ENCODE peak calls at places on chromosomes 1 and 21, in seven cellular contexts. M is RWPE2, N is BE2C, I is heart right ventricle, A is K562, W is Panc1, Q is colonic mucosa. U is an unnamed sample.

GRCh38 chr1:55067022-55067781 is 27.9 kb downstream of the PCSK9 start:
- DNase-seq in M (no peak), N (no peak), I (peak; percentile 74), A (no peak), W (no peak), Q (no peak), U (no peak)

GRCh38 chr1:115656461-115657077 is 14.8 kb downstream of the VANGL1 start:
- DNase-seq in M (no peak), N (no peak), I (no peak), A (no peak), W (no peak), Q (no peak), U (no peak)

GRCh38 chr1:174953657-174954435 is 45.9 kb upstream of the CACYBP start:
- DNase-seq in M (no peak), N (no peak), I (no peak), A (no peak), W (no peak), Q (peak; percentile 70), U (no peak)

GRCh38 chr1:66563094-66563800 is 29.3 kb downstream of the SGIP1 start:
- DNase-seq in M (no peak), N (no peak), I (no peak), A (no peak), W (peak; percentile 95), Q (no peak), U (no peak)

GRCh38 chr1:6794164-6794563 is 8.9 kb downstream of the CAMTA1 start:
- DNase-seq in M (no peak), N (no peak), I (no peak), A (no peak), W (no peak), Q (no peak), U (no peak)

GRCh38 chr1:204975568-204976235 is 67.3 kb upstream of the CNTN2 start:
- DNase-seq in M (no peak), N (peak; percentile 74), I (no peak), A (peak; percentile 86), W (peak; percentile 33), Q (peak; percentile 56), U (peak; percentile 49)

GRCh38 chr1:235290740-235291502 is 37.1 kb downstream of the ARID4B start:
- DNase-seq in M (no peak), N (no peak), I (no peak), A (no peak), W (no peak), Q (no peak), U (no peak)

GRCh38 chr1:31299365-31299764 is 2.5 kb downstream of the ZCCHC17 start:
- DNase-seq in M (no peak), N (no peak), I (no peak), A (no peak), W (no peak), Q (no peak), U (no peak)

GRCh38 chr1:38958967-38959366 is 17.3 kb upstream of the RHBDL2 start:
- DNase-seq in M (no peak), N (no peak), I (no peak), A (peak; percentile 40), W (no peak), Q (no peak), U (no peak)

GRCh38 chr1:118116909-118117308 is 68.1 kb downstream of the SPAG17 start:
- DNase-seq in M (no peak), N (no peak), I (no peak), A (no peak), W (no peak), Q (no peak), U (no peak)

GRCh38 chr1:21663951-21664805 is 5.0 kb downstream of the RAP1GAP start:
- DNase-seq in M (no peak), N (no peak), I (no peak), A (peak; percentile 40), W (no peak), Q (no peak), U (no peak)

GRCh38 chr1:31891280-31891679 is 46.9 kb downstream of the PTP4A2 start:
- DNase-seq in M (no peak), N (no peak), I (no peak), A (no peak), W (no peak), Q (no peak), U (no peak)

GRCh38 chr1:211739671-211740411 is 64.4 kb upstream of the NEK2 start:
- DNase-seq in M (no peak), N (no peak), I (no peak), A (no peak), W (no peak), Q (no peak), U (no peak)

GRCh38 chr1:178962853-178963810 is 62.6 kb upstream of the FAM20B start:
- DNase-seq in M (no peak), N (no peak), I (no peak), A (no peak), W (no peak), Q (no peak), U (no peak)

GRCh38 chr1:244435562-244436205 is 16.0 kb downstream of the ADSS2 start:
- DNase-seq in M (no peak), N (no peak), I (no peak), A (no peak), W (no peak), Q (no peak), U (no peak)

GRCh38 chr1:14567056-14567455 is 31.4 kb upstream of the KAZN start:
- DNase-seq in M (no peak), N (no peak), I (no peak), A (no peak), W (no peak), Q (no peak), U (no peak)

GRCh38 chr1:14926818-14927555 is 226.6 kb upstream of the TMEM51 start:
- DNase-seq in M (no peak), N (no peak), I (no peak), A (no peak), W (no peak), Q (no peak), U (no peak)

GRCh38 chr21:20220586-20220985 is 777.6 kb upstream of the NCAM2 start:
- DNase-seq in M (no peak), N (no peak), I (no peak), A (no peak), W (no peak), Q (no peak), U (no peak)

GRCh38 chr1:165444897-165445370 is at the start of gene RXRG:
- DNase-seq in M (no peak), N (peak; percentile 31), I (peak; percentile 64), A (no peak), W (no peak), Q (no peak), U (peak; percentile 43)

GRCh38 chr1:22930235-22930912 is 42.3 kb downstream of the LACTBL1 start:
- DNase-seq in M (peak; percentile 63), N (peak; percentile 72), I (peak; percentile 48), A (peak; percentile 90), W (no peak), Q (peak; percentile 52), U (no peak)

GRCh38 chr1:175893192-175893591 is 149.8 kb upstream of the TNR start:
- DNase-seq in M (no peak), N (no peak), I (no peak), A (no peak), W (no peak), Q (no peak), U (no peak)

GRCh38 chr1:62131093-62131725 is 63.4 kb upstream of the L1TD1 start:
- DNase-seq in M (no peak), N (peak; percentile 27), I (no peak), A (peak; percentile 58), W (peak; percentile 57), Q (peak; percentile 46), U (no peak)

GRCh38 chr1:20950689-20951088 is 163.6 kb upstream of the HP1BP3 start:
- DNase-seq in M (no peak), N (no peak), I (no peak), A (no peak), W (no peak), Q (no peak), U (no peak)

GRCh38 chr1:109281680-109282496 is 1.1 kb downstream of the PSRC1 start:
- DNase-seq in M (no peak), N (no peak), I (no peak), A (no peak), W (no peak), Q (no peak), U (no peak)

GRCh38 chr1:44659566-44659965 is 14.7 kb downstream of the TMEM53 start:
- DNase-seq in M (no peak), N (no peak), I (no peak), A (no peak), W (no peak), Q (no peak), U (no peak)
- H3K4me1 ChIP-seq in M (no peaks in the 10 kb centered on the region), N (no peaks in the 10 kb centered on the region), I (no peaks in the 10 kb centered on the region), A (no peaks in the 10 kb centered on the region), W (no peaks in the 10 kb centered on the region), Q (no peaks in the 10 kb centered on the region), U (peaks cover 5% of the 10 kb centered on the region)

DNA sequence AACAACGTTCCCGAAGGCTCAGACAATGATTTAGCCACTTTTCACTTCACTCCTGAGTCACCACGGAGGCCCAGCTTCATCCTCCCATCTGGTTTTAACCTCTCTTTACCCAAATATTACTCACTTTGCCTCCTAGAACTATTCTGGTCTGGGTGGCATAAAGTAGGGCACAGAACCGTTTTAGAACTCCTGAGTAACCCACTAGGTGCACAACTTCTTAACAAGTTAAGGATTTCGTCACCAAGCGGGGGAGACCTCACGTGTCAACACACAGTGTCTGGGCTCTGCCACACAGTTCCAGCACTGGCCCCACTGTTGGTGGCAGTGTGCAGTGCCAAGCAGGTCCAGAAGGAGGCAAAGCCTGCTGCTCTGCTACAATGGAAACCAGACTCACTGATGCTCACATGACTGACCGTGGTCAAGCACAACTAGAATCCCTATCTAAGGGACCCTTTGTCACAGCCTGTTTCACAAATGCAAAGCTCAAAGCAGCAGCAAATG is 121.7 kb downstream of the SIPA1L2 start:
- DNase-seq in M (no peak), N (peak; percentile 13), I (no peak), A (no peak), W (no peak), Q (no peak), U (no peak)
- TF ChIP-seq CTCF in M (no peak), N (peak; percentile 52), I (peak; percentile 21), A (no peak), W (no peak), Q (no peak), U (no peak)

DNA sequence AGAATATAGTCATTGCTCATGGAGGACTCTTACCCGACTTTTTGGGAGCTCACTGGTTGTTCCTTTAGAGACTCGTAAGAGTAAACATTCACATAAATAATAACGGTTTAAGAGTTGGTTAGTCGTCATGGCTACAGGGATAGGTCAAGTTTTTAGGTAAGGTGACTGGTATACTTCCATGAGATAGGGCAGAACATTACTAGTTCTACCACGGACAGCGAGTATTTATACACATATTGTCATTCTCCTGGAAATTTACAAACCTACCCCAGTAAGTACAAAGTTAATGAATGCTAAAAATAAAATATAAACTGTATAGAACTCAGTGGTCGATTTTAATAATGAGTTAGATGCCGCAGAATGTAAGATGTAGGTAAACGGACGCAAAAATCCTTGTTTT is 1.2 kb upstream of the RYR2 start:
- DNase-seq in M (no peak), N (no peak), I (no peak), A (no peak), W (no peak), Q (no peak), U (no peak)
- H3K27me3 ChIP-seq in M (peaks cover 51% of the 10 kb centered on the region), N (peaks cover 51% of the 10 kb centered on the region), I (peaks cover 4% of the 10 kb centered on the region), A (peaks cover 6% of the 10 kb centered on the region), W (peaks cover 4% of the 10 kb centered on the region), Q (peaks cover 24% of the 10 kb centered on the region), U (peaks cover 9% of the 10 kb centered on the region)

DNA sequence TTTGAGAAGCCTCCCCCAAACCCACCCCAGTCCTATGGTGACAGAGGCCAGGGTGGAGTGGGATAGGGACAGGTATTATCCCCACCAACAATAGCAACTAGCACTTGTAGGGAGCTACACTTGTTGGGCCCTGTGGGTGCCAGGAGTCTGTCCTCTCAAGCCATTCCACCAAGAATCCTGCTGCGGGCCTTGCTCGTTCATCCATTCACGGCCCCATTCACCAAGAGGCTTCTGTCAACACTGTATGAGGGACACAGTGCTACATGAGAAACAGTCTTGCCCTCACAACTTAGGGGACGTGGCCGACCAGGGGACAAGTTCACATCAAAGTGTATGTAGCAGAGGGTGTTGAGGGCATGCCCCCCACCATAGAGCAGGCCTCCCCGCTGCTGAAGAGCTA is 18.9 kb downstream of the SHISA4 start:
- DNase-seq in M (no peak), N (no peak), I (no peak), A (no peak), W (no peak), Q (no peak), U (no peak)
- H3K4me1 ChIP-seq in M (peaks cover 11% of the 10 kb centered on the region), N (peaks cover 12% of the 10 kb centered on the region), I (peaks cover 13% of the 10 kb centered on the region), A (no peaks in the 10 kb centered on the region), W (no peaks in the 10 kb centered on the region), Q (no peaks in the 10 kb centered on the region), U (peaks cover 1% of the 10 kb centered on the region)

U was measured in lung.